ENCODE peak calls at places on chromosomes 16 and 17, in ten cellular contexts. L is sigmoid colon, N is left ventricle myocardium inferior, T is lower leg skin, X is neural progenitor cell, Y is prostate gland, C is OCI-LY7, R is activated B cell treated with CpG ODN at 0.5 μM for 24 hours, V is astrocyte of the spinal cord, D is pancreas. P is an unnamed sample.

GRCh38 chr17:42050360-42051012 is at the start of gene C17orf113:
- DNase-seq in X (peak; percentile 88), V (no peak), R (peak; percentile 52), T (peak; percentile 90), N (peak; percentile 48), L (peak; percentile 75), C (no peak), Y (peak; percentile 41), D (peak; percentile 61), P (peak; percentile 33)

GRCh38 chr16:28202147-28202746 is 9.5 kb downstream of the XPO6 start:
- DNase-seq in N (no peak), R (no peak), Y (no peak), D (no peak), C (no peak), X (no peak), T (no peak), V (no peak), L (no peak), P (no peak)

GRCh38 chr16:50025544-50025931 is 513 bp downstream of the CNEP1R1 start:
- DNase-seq in V (peak; percentile 15), T (no peak), D (peak; percentile 22), R (peak; percentile 22), N (no peak), C (peak; percentile 36), Y (no peak), X (no peak), L (no peak), P (peak; percentile 17)

GRCh38 chr17:50396261-50397110 is 837 bp downstream of the LRRC59 start:
- DNase-seq in L (peak; percentile 69), C (no peak), R (no peak), D (peak; percentile 62), V (peak; percentile 50), N (no peak), Y (peak; percentile 35), T (peak; percentile 88), X (no peak), P (peak; percentile 71)

GRCh38 chr16:83272843-83273242 is 534.9 kb upstream of the HSBP1 start:
- DNase-seq in L (no peak), N (no peak), T (no peak), V (no peak), R (no peak), C (no peak), X (no peak), Y (no peak), D (no peak), P (no peak)

GRCh38 chr16:69720822-69721430 is 5.4 kb downstream of the NQO1 start:
- DNase-seq in R (no peak), T (peak; percentile 57), V (no peak), C (no peak), D (no peak), X (no peak), L (no peak), Y (no peak), N (no peak), P (no peak)

GRCh38 chr16:9238346-9238745 is 146.9 kb downstream of the HAPSTR1 start:
- DNase-seq in L (no peak), D (no peak), Y (no peak), R (no peak), V (no peak), N (no peak), C (no peak), X (no peak), T (no peak), P (no peak)

GRCh38 chr16:57422026-57422944 is 17.7 kb downstream of the CCL17 start:
- DNase-seq in Y (peak; percentile 51), N (no peak), L (peak; percentile 80), D (peak; percentile 42), X (peak; percentile 58), T (no peak), C (peak; percentile 23), V (peak; percentile 68), R (no peak), P (no peak)

GRCh38 chr17:77471984-77472836 is 331.4 kb downstream of the SEC14L1 start:
- DNase-seq in Y (peak; percentile 78), V (peak; percentile 90), L (peak; percentile 87), D (no peak), N (no peak), C (peak; percentile 73), T (no peak), X (peak; percentile 92), R (no peak), P (peak; percentile 22)

DNA sequence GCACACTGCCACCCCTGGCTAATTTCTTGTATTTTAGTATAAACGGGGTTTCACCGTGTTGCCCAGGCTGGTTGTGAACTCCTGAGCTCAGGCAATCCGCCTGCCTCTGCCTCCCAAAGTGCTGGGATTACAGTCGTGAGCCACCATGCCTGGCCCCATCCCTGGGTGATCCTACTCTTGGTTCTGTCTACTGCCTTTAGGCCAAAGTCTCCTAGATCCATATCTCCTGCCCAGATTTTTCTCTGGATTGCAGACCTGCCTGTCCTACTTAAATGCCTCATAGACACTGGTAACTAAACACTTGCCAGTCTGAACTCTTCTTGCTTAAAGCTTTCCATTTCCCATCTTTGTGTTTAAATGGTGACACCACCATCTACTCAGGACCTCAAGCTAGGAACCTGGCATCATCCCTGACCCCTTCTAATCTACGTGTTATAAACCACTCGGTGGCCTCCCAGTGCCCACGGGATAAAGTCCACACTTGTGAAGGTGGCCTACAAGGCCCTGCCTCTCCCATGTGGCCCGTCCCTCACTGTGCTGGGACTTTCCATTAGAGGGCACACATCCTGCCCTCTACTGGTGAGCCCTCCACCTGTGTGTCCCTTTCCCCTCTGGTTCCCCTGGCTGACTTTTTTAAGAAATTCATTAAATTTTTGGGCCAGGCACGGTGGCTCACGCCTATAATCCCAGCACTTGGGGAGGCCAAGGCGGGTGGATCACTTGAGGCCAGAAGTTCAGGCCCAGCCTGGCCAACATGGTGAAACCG is 51.1 kb downstream of the USP43 start:
- DNase-seq in C (no peak), V (no peak), Y (no peak), R (no peak), D (no peak), X (no peak), N (no peak), L (no peak), T (no peak), P (no peak)
- TF ChIP-seq CTCF in C (no peak), V (no peak), Y (no peak), R (no peak), D (no peak), X (no peak), N (no peak), L (no peak), T (no peak), P (no peak)

DNA sequence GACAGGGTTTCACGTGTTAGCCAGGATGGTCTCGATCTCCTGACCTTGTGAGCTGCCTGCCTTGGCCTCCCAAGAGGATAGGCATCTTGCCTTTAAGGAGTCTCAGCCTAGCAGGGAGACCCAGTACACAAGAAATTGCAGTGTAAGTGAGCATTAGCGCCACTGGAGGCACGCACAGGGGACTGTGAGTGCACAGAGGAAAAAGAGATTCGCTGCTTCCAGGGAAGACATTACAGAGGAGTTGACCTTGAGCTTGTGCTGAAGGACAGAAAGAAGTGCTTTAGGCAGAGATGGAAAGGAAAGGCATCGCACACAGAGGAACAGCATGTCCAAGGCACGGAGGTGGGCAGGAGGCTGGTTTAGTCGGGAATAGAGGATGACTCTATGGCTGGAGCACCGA is 4.8 kb downstream of the CD300LG start:
- DNase-seq in R (no peak), T (no peak), C (no peak), N (no peak), X (no peak), Y (no peak), D (no peak), V (no peak), L (no peak), P (no peak)
- TF ChIP-seq CTCF in R (no peak), T (no peak), C (no peak), N (no peak), X (no peak), Y (no peak), D (no peak), V (no peak), L (no peak), P (no peak)

DNA sequence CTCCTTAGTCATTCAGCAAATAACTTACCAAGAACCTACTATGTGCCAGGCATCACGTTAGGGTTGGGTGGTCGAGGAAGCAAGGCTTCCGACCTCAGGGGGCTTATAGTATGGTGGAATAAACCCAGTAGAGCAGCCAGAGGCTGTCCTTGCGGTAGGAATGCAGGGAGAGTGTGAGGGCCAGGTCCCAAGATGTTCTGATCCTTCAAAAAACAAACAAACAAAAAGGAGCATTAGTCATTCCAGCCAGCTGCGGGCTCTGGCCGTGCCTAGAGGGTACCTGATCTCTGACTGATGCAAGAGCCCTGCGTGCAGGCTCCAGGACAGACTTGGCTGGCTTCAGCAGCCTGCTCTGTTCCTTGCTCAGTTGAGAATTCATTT is 18.2 kb downstream of the CYB5D2 start:
- DNase-seq in D (no peak), C (no peak), L (no peak), X (no peak), Y (peak; percentile 75), N (no peak), R (no peak), V (peak; percentile 82), T (no peak), P (no peak)
- TF ChIP-seq CTCF in D (no peak), C (no peak), L (no peak), X (no peak), Y (peak; percentile 10), N (no peak), R (no peak), V (peak; percentile 26), T (no peak), P (no peak)

GRCh38 chr16:31472559-31473203 is 729 bp downstream of the TGFB1I1 start:
- DNase-seq in R (no peak), T (peak; percentile 98), C (no peak), Y (no peak), V (peak; percentile 95), N (peak; percentile 88), L (peak; percentile 99), D (peak; percentile 72), X (peak; percentile 48), P (no peak)

GRCh38 chr16:31473300-31474052 is 1.5 kb downstream of the TGFB1I1 start:
- DNase-seq in D (no peak), V (no peak), Y (no peak), R (no peak), T (no peak), C (no peak), L (no peak), X (no peak), N (no peak), P (no peak)

GRCh38 chr16:31475949-31476304 is 4.0 kb downstream of the TGFB1I1 start:
- DNase-seq in X (no peak), Y (no peak), V (no peak), L (no peak), N (no peak), C (no peak), D (no peak), R (no peak), T (no peak), P (no peak)

GRCh38 chr16:31474778-31475738 is 3.1 kb downstream of the TGFB1I1 start:
- DNase-seq in V (no peak), N (no peak), Y (no peak), D (no peak), X (no peak), T (no peak), R (no peak), L (no peak), C (no peak), P (no peak)

DNA sequence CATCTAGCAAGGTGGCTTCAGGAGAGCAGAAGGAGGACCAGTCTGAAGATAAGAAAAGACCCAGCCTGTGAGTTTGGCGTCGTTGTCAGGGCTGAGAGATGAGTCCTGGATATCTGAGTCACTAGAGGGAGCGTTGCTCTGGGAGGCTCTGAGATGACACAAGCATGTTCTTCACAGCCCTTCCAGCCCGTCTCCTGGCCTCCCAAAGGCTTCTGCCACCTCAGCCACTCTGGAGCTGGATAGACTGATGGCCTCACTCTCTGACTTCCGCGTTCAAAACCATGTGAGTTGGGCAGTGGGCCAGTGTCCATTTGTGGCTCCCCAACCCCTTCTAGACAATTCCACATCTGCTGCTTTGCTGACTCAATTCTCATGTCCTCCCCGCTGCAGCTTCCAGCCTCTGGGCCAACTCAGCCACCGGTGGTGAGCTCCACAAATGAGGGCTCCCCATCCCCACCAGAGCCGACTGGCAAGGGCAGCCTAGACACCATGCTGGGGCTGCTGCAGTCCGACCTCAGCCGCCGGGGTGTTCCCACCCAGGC is 2.3 kb downstream of the TGFB1I1 start:
- DNase-seq in X (no peak), D (no peak), T (no peak), L (no peak), N (no peak), Y (no peak), C (no peak), R (no peak), V (peak; percentile 90), P (no peak)
- TF ChIP-seq CTCF in X (no peak), D (no peak), T (no peak), L (no peak), N (no peak), Y (no peak), C (no peak), R (no peak), V (peak; percentile 7), P (no peak)

P was measured in HL-60.